ENCODE peak calls at places on chromosomes 11 and 22, in four cellular contexts. One of them, this sample, is unnamed.
A peak's percentile ranks its signal among the peaks of the same experiment; 100 is the strongest.

GRCh38 chr22:44085743-44086741 is 61.9 kb downstream of the PARVB start:
- DNase-seq in GM12878: peak; percentile 27
- DNase-seq in K562: peak; percentile 17
- DNase-seq in HepG2: peak; percentile 43
- DNase-seq in this sample: peak; percentile 10

GRCh38 chr11:119167933-119168332 is 592 bp upstream of the NLRX1 start:
- DNase-seq in GM12878: no peak
- DNase-seq in K562: no peak
- DNase-seq in HepG2: peak; percentile 36
- DNase-seq in this sample: no peak

GRCh38 chr11:15906481-15907035 is 449.8 kb downstream of the SOX6 start:
- DNase-seq in GM12878: no peak
- DNase-seq in K562: no peak
- DNase-seq in HepG2: no peak
- DNase-seq in this sample: no peak

GRCh38 chr11:75476716-75477613 is 44.0 kb upstream of the KLHL35 start:
- DNase-seq in GM12878: no peak
- DNase-seq in K562: peak; percentile 38
- DNase-seq in HepG2: no peak
- DNase-seq in this sample: no peak

GRCh38 chr11:90113541-90113940 is 20.9 kb upstream of the NAALAD2 start:
- DNase-seq in GM12878: no peak
- DNase-seq in K562: no peak
- DNase-seq in HepG2: no peak
- DNase-seq in this sample: no peak

GRCh38 chr11:70491696-70492472 is 93.6 kb downstream of the CTTN start:
- DNase-seq in GM12878: no peak
- DNase-seq in K562: no peak
- DNase-seq in HepG2: no peak
- DNase-seq in this sample: no peak

GRCh38 chr11:9774591-9775392 is 110.9 kb downstream of the SWAP70 start:
- DNase-seq in GM12878: no peak
- DNase-seq in K562: no peak
- DNase-seq in HepG2: no peak
- DNase-seq in this sample: no peak

GRCh38 chr22:38203855-38204497 is 2.2 kb downstream of the MAFF start:
- DNase-seq in GM12878: no peak
- DNase-seq in K562: no peak
- DNase-seq in HepG2: no peak
- DNase-seq in this sample: no peak

GRCh38 chr11:69166186-69167115 is 10.7 kb downstream of the SMIM38 start:
- DNase-seq in GM12878: peak; percentile 75
- DNase-seq in K562: peak; percentile 34
- DNase-seq in HepG2: peak; percentile 50
- DNase-seq in this sample: peak; percentile 61

GRCh38 chr11:118186346-118187107 is 10.1 kb upstream of the SCN2B start:
- DNase-seq in GM12878: no peak
- DNase-seq in K562: no peak
- DNase-seq in HepG2: no peak
- DNase-seq in this sample: no peak

GRCh38 chr11:12207384-12208150 is 97.2 kb downstream of the MICAL2 start:
- DNase-seq in GM12878: no peak
- DNase-seq in K562: no peak
- DNase-seq in HepG2: no peak
- DNase-seq in this sample: no peak

GRCh38 chr11:47916361-47916841 is 64.0 kb upstream of the PTPRJ start:
- DNase-seq in GM12878: no peak
- DNase-seq in K562: peak; percentile 45
- DNase-seq in HepG2: no peak
- DNase-seq in this sample: no peak

GRCh38 chr11:117314840-117315239 is 1.2 kb downstream of the BACE1 start:
- DNase-seq in GM12878: no peak
- DNase-seq in K562: peak; percentile 53
- DNase-seq in HepG2: no peak
- DNase-seq in this sample: no peak

GRCh38 chr11:35892166-35892565 is 51.7 kb upstream of the LDLRAD3 start:
- DNase-seq in GM12878: no peak
- DNase-seq in K562: no peak
- DNase-seq in HepG2: no peak
- DNase-seq in this sample: no peak

GRCh38 chr11:16862733-16863132 is 124.3 kb downstream of the C11orf58 start:
- DNase-seq in GM12878: no peak
- DNase-seq in K562: no peak
- DNase-seq in HepG2: no peak
- DNase-seq in this sample: no peak

GRCh38 chr11:55501014-55501413 is 53.3 kb upstream of the OR4C15 start:
- DNase-seq in GM12878: no peak
- DNase-seq in K562: no peak
- DNase-seq in HepG2: no peak
- DNase-seq in this sample: no peak

GRCh38 chr11:129611661-129612566 is 203.7 kb upstream of the TMEM45B start:
- DNase-seq in GM12878: no peak
- DNase-seq in K562: peak; percentile 24
- DNase-seq in HepG2: no peak
- DNase-seq in this sample: no peak

GRCh38 chr11:17352925-17353227 is 1.3 kb downstream of the NCR3LG1 start:
- DNase-seq in GM12878: no peak
- DNase-seq in K562: peak; percentile 57
- DNase-seq in HepG2: peak; percentile 35
- DNase-seq in this sample: peak; percentile 59

GRCh38 chr11:72123117-72123653 is 10.7 kb upstream of the ANAPC15 start:
- DNase-seq in GM12878: no peak
- DNase-seq in K562: no peak
- DNase-seq in HepG2: no peak
- DNase-seq in this sample: no peak

GRCh38 chr11:11841121-11841604 is 609 bp upstream of the USP47 start:
- DNase-seq in GM12878: no peak
- DNase-seq in K562: no peak
- DNase-seq in HepG2: peak; percentile 19
- DNase-seq in this sample: no peak

GRCh38 chr11:119373059-119373875 is 8.2 kb downstream of the USP2 start:
- DNase-seq in GM12878: no peak
- DNase-seq in K562: no peak
- DNase-seq in HepG2: peak; percentile 43
- DNase-seq in this sample: no peak

GRCh38 chr22:22371031-22371541 is 126.5 kb downstream of the VPREB1 start:
- DNase-seq in GM12878: no peak
- DNase-seq in K562: peak; percentile 53
- DNase-seq in HepG2: no peak
- DNase-seq in this sample: no peak

GRCh38 chr22:29879738-29880137 is 3.2 kb upstream of the MTMR3 start:
- DNase-seq in GM12878: no peak
- DNase-seq in K562: peak; percentile 15
- DNase-seq in HepG2: no peak
- DNase-seq in this sample: peak; percentile 32

GRCh38 chr11:92453055-92453454 is 228.4 kb downstream of the FAT3 start:
- DNase-seq in GM12878: no peak
- DNase-seq in K562: no peak
- DNase-seq in HepG2: no peak
- DNase-seq in this sample: no peak

GRCh38 chr11:10728779-10729472 is 22.1 kb upstream of the CTR9 start:
- DNase-seq in GM12878: no peak
- DNase-seq in K562: no peak
- DNase-seq in HepG2: no peak
- DNase-seq in this sample: no peak

GRCh38 chr11:44538375-44539054 is 26.9 kb upstream of the CD82 start:
- DNase-seq in GM12878: no peak
- DNase-seq in K562: peak; percentile 86
- DNase-seq in HepG2: peak; percentile 48
- DNase-seq in this sample: peak; percentile 46

GRCh38 chr22:17352798-17353197 is 16.5 kb upstream of the CECR2 start:
- DNase-seq in GM12878: no peak
- DNase-seq in K562: no peak
- DNase-seq in HepG2: no peak
- DNase-seq in this sample: no peak

GRCh38 chr11:118996926-118997626 is 862 bp upstream of the CENATAC start:
- DNase-seq in GM12878: peak; percentile 23
- DNase-seq in K562: peak; percentile 60
- DNase-seq in HepG2: peak; percentile 48
- DNase-seq in this sample: no peak

GRCh38 chr11:40425168-40425567 is 1034.3 kb downstream of the LRRC4C start:
- DNase-seq in GM12878: no peak
- DNase-seq in K562: no peak
- DNase-seq in HepG2: no peak
- DNase-seq in this sample: no peak

GRCh38 chr11:17972987-17973386 is 39.9 kb downstream of the SERGEF start:
- DNase-seq in GM12878: no peak
- DNase-seq in K562: peak; percentile 51
- DNase-seq in HepG2: peak; percentile 23
- DNase-seq in this sample: peak; percentile 77

GRCh38 chr22:42313804-42314581 is 43.5 kb upstream of the TCF20 start:
- DNase-seq in GM12878: no peak
- DNase-seq in K562: peak; percentile 45
- DNase-seq in HepG2: peak; percentile 95
- DNase-seq in this sample: peak; percentile 78

GRCh38 chr22:22753526-22754267 is 109.3 kb downstream of the GGTLC2 start:
- DNase-seq in GM12878: no peak
- DNase-seq in K562: peak; percentile 100
- DNase-seq in HepG2: peak; percentile 47
- DNase-seq in this sample: no peak

DNA sequence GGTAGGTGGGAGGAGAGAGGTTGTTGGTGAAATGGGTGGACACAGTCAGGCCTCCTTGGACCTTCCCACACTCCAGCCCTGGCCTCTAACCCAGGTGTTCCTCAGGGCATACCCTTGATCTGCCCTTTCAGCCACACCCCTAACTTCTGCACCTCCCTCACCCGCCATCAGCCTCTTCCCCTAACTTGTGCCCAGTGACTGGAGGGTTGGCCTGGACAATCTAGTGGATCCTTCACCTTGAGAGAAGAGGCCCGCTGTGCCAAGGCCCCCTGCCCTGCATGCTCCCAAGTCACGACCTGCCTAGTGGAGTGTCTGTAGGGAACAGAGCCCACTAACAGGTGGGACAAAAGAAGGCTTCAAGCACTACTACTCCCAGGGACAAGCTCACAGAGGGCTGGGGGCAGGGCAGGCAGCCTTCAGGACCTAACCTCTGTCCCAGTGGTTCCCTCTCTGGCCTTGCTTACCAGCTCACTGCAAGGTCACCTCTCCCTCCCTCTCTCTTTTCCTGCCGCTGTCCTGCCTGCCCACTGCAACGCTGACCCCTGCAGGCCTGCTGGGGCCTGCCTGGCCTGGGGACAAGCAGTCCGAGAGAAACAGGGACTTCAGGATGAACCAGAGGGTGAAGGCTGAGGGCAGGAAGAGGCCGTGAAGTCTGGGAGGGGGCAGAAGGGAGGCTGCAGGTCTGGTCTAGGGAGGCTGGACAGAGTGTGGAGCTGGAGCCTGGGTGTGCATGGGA is 3.3 kb downstream of the SYT7 start:
- DNase-seq in GM12878: no peak
- DNase-seq in K562: no peak
- DNase-seq in HepG2: peak; percentile 80
- DNase-seq in this sample: no peak
- TF ChIP-seq HDAC2 in GM12878: no peak
- TF ChIP-seq HDAC2 in K562: no peak
- TF ChIP-seq HDAC2 in HepG2: peak; percentile 77
- TF ChIP-seq HDAC2 in this sample: no peak

GRCh38 chr11:27443746-27444465 is 28.7 kb downstream of the LGR4 start:
- DNase-seq in GM12878: no peak
- DNase-seq in K562: no peak
- DNase-seq in HepG2: no peak
- DNase-seq in this sample: no peak
- H3K4me1 ChIP-seq in GM12878: no peaks in the 10 kb centered on the region
- H3K4me1 ChIP-seq in K562: peaks cover 8% of the 10 kb centered on the region
- H3K4me1 ChIP-seq in HepG2: peaks cover 62% of the 10 kb centered on the region
- H3K4me1 ChIP-seq in this sample: peaks cover 27% of the 10 kb centered on the region

GRCh38 chr22:46428171-46428570 is 92.7 kb downstream of the TRMU start:
- DNase-seq in GM12878: no peak
- DNase-seq in K562: no peak
- DNase-seq in HepG2: no peak
- DNase-seq in this sample: no peak
- TF ChIP-seq POLR2AphosphoS5 in GM12878: no peak
- TF ChIP-seq POLR2AphosphoS5 in K562: no peak
- TF ChIP-seq POLR2AphosphoS5 in HepG2: no peak
- TF ChIP-seq POLR2AphosphoS5 in this sample: no peak

DNA sequence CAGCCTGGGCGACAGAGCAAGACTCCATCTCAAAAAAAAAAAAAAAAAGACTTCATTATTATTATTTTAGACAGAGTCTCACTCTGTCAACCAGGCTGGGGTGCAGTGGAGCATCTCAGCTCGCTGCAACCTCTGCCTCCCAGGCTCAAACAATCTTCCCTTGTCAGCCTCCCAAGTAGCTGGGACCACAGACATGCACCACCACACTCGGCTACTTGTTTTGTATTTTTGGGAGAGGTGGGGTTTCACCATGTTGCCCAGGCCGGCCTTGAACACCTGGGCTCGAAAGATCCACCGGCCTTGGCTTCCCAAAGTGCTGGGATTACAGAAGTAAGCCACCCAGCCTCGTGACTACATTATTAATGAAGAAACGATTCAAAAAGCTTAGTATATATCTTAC is 5.3 kb upstream of the TYMP start:
- DNase-seq in GM12878: no peak
- DNase-seq in K562: no peak
- DNase-seq in HepG2: no peak
- DNase-seq in this sample: no peak
- TF ChIP-seq HDAC2 in GM12878: no peak
- TF ChIP-seq HDAC2 in K562: no peak
- TF ChIP-seq HDAC2 in HepG2: no peak
- TF ChIP-seq HDAC2 in this sample: no peak

DNA sequence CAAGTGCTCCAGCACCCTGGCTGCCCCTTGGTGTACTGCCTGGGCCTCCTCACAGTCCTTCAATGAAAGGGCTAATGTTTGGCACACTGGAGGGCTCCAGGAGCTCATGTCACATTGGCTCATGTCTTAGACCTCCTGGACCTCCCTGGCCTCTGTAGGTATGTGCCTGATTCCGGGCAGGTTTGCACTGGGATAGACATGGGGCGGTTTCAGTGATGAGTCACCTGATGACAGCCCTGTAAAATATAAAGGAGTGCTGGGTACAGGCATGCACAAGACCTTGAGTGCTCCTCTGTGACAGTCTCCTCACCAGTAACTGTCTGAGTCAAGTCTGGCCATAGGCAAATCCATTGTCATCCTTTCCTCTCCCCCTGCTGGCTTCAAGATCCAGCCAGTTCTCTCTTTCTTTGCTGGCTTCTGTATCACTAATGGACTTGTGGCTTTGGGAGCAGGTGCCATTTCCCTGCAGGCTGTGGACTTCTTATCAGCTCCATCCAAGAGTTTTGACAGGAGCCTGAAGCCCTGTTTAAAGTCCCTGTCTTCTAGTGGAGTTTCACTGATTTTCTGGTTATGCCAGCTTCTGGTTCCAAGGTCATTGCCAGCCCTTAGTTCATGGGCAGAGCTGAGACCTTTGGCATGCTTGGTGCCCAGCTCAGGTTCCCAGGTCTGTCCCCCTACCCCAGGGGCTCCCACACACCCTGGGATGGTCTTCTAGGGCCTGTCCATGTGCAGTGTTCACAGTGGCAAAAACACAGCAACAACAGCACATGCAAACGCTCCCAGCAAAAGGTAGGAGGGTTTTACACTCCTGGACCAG is 22.7 kb upstream of the P2RY2 start:
- DNase-seq in GM12878: no peak
- DNase-seq in K562: no peak
- DNase-seq in HepG2: peak; percentile 48
- DNase-seq in this sample: no peak
- H3K4me1 ChIP-seq in GM12878: peaks cover 19% of the 10 kb centered on the region
- H3K4me1 ChIP-seq in K562: no peaks in the 10 kb centered on the region
- H3K4me1 ChIP-seq in HepG2: peaks cover 11% of the 10 kb centered on the region
- H3K4me1 ChIP-seq in this sample: peaks cover 4% of the 10 kb centered on the region

This sample was measured in H1.